ENCODE peak calls at places on chromosome 16, in five cellular contexts. U is A673, T is cardiac fibroblast, N is brain microvascular endothelial cell, O is osteoblast. G is an unnamed sample.

GRCh38 chr16:55955439-55955838 is 80.3 kb upstream of the CES5A start:
- DNase-seq in O (no peak), N (no peak), U (peak), T (no peak), G (no peak)

GRCh38 chr16:71373073-71373472 is 14.6 kb downstream of the CALB2 start:
- DNase-seq in N (no peak), U (no peak), O (peak), T (no peak), G (no peak)

GRCh38 chr16:69314534-69314933 is 3.4 kb downstream of the VPS4A start:
- DNase-seq in T (no peak), O (no peak), N (no peak), U (no peak), G (no peak)

GRCh38 chr16:55045329-55046145 is 114.9 kb downstream of the IRX5 start:
- DNase-seq in T (no peak), U (no peak), N (no peak), O (no peak), G (no peak)

GRCh38 chr16:83960521-83961249 is 7.4 kb upstream of the NECAB2 start:
- DNase-seq in O (peak), U (no peak), N (no peak), T (no peak), G (no peak)

GRCh38 chr16:51500306-51500705 is 349.2 kb upstream of the SALL1 start:
- DNase-seq in T (peak), N (no peak), O (no peak), U (peak), G (peak)

GRCh38 chr16:68490829-68491575 is 42.7 kb upstream of the SMPD3 start:
- DNase-seq in O (no peak), U (no peak), T (no peak), N (peak), G (peak)

GRCh38 chr16:21116148-21116693 is 34.4 kb downstream of the DNAH3 start:
- DNase-seq in N (no peak), T (peak), O (no peak), U (no peak), G (no peak)

GRCh38 chr16:54291107-54291980 is 4.8 kb upstream of the IRX3 start:
- DNase-seq in N (no peak), T (no peak), O (no peak), U (no peak), G (no peak)

GRCh38 chr16:83994087-83994486 is 26.0 kb downstream of the NECAB2 start:
- DNase-seq in N (peak), T (peak), U (no peak), O (peak), G (peak)

GRCh38 chr16:10180042-10180770 is 2.0 kb downstream of the GRIN2A start:
- DNase-seq in U (no peak), T (no peak), N (no peak), O (no peak), G (no peak)

GRCh38 chr16:10181196-10182162 is 749 bp downstream of the GRIN2A start:
- DNase-seq in N (peak), O (peak), U (peak), T (peak), G (peak)

GRCh38 chr16:10178079-10178478 is 4.1 kb downstream of the GRIN2A start:
- DNase-seq in U (no peak), N (no peak), O (no peak), T (no peak), G (peak)

GRCh38 chr16:10182186-10182683 is at the start of gene GRIN2A:
- DNase-seq in T (no peak), U (no peak), N (no peak), O (peak), G (no peak)

DNA sequence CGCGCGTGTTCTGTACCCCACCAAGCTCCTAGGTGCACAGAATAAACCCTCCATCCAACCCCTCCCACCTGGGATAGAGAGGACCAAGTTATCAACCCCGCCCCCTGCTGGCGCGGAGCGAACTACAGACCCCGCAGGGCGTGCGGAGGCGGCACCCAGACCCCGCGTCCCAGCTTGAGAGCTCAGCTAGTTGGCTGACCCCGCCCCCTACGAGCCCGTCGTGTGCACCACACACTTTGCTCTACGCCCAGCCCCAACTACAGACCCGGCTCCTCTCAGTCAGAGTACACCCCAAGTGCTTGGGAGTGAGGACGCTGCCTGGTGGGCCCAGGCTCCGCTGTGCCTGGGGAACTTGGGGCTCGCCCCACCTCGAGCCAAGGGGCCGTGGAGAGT is 1.5 kb downstream of the GRIN2A start:
- DNase-seq in T (no peak), O (peak), U (peak), N (no peak), G (no peak)
- TF ChIP-seq CTCF in T (peak), O (peak), U (peak), N (peak), G (peak)

DNA sequence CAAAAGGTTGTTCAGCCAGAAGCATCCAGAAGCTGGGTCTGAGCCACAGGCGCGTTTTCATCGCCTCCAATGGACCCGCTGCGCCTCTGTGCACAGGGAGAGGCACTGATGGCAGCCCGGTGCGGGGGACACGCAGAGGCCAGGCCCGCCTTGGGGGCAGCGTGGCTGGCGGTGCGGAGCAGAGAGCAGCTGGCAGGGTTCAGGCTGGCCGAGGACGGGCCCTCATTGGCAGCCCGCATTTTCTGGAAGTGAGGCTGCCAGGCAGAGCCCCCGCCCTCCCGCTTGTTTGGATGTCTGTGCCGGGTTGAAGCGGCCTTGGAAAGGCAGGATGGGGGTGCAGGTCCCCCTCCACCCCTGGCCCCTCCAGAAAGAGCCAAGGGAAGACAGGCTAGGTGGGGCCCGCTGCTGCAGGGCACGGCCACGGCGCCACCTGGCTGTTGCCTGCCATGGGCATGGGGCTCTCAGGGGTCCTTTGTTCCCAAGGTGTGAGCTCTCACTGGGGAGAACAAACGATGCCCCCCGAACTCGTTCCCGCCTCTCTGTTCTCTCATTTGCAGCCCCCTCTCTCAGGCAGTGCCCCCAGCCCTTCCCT is 18.8 kb downstream of the GSE1 start:
- DNase-seq in T (no peak), O (no peak), N (no peak), U (no peak), G (no peak)
- TF ChIP-seq CTCF in T (no peak), O (no peak), N (peak), U (peak), G (peak)

GRCh38 chr16:24906901-24907300 is 61.1 kb downstream of the SLC5A11 start:
- DNase-seq in O (peak), T (no peak), U (no peak), N (no peak), G (no peak)

GRCh38 chr16:24909856-24910255 is 64.1 kb downstream of the SLC5A11 start:
- DNase-seq in U (no peak), T (no peak), O (no peak), N (no peak), G (no peak)

GRCh38 chr16:24908716-24909115 is 63.0 kb downstream of the SLC5A11 start:
- DNase-seq in N (no peak), T (no peak), U (no peak), O (no peak), G (no peak)

GRCh38 chr16:24906199-24906808 is 60.5 kb downstream of the SLC5A11 start:
- DNase-seq in T (peak), O (peak), U (peak), N (no peak), G (peak)
- TF ChIP-seq CTCF in T (peak), O (peak), U (peak), N (peak), G (peak)

DNA sequence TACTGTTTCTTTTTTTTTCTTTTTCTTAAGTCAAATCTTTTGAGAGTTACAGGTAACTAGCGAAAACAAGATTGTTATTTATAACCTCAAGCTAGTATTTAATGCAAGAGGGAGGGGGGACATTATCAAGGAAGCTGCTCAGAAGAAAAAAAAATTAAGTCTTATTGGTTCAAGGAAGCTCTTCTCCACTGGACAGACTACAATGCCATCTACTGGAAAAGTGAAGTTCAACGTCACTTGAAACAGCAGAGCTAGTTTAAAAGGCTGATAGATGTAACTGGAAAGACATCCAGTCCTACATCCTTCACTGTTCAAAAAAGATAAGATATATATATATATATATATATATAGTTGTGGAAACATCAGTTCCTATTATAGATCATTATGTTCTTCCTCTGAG is 418.0 kb upstream of the PSMD7 start:
- DNase-seq in N (peak), U (peak), O (no peak), T (peak), G (peak)
- TF ChIP-seq CTCF in N (peak), U (peak), O (peak), T (peak), G (peak)

GRCh38 chr16:66521227-66521626 is 28.7 kb downstream of the TK2 start:
- DNase-seq in N (no peak), U (no peak), O (no peak), T (no peak), G (no peak)

GRCh38 chr16:66521951-66522771 is 27.8 kb downstream of the TK2 start:
- DNase-seq in N (peak), O (peak), U (no peak), T (peak), G (peak)

GRCh38 chr16:66519974-66520373 is 29.9 kb downstream of the TK2 start:
- DNase-seq in O (no peak), T (no peak), N (no peak), U (no peak), G (no peak)

GRCh38 chr16:66519482-66519881 is 30.4 kb downstream of the TK2 start:
- DNase-seq in N (no peak), T (no peak), O (peak), U (no peak), G (no peak)

GRCh38 chr16:66520406-66521194 is 29.3 kb downstream of the TK2 start:
- DNase-seq in T (no peak), N (no peak), O (peak), U (no peak), G (no peak)
- TF ChIP-seq CTCF in T (no peak), N (no peak), O (no peak), U (no peak), G (no peak)